ENCODE peak calls at places on chromosome 1, in five cellular contexts. L, X, R, A and H are unnamed samples.

GRCh38 chr1:16237343-16237830 is 404 bp upstream of the CPLANE2 start:
- DNase-seq in L (no peak), X (no peak), R (no peak), A (no peak), H (no peak)

GRCh38 chr1:155255243-155256100 is at the start of gene ENTREP3:
- DNase-seq in L (peak), X (peak), R (no peak), A (peak), H (no peak)

GRCh38 chr1:190904091-190904695 is 426.5 kb upstream of the BRINP3 start:
- DNase-seq in L (no peak), X (no peak), R (no peak), A (no peak), H (no peak)

GRCh38 chr1:184482113-184482512 is 95.3 kb downstream of the C1orf21 start:
- DNase-seq in L (no peak), X (no peak), R (no peak), A (no peak), H (no peak)

GRCh38 chr1:162381941-162382750 is 618 bp downstream of the C1orf226 start:
- DNase-seq in L (no peak), X (no peak), R (no peak), A (no peak), H (no peak)

GRCh38 chr1:115078708-115079107 is 10.6 kb downstream of the TSPAN2 start:
- DNase-seq in L (no peak), X (no peak), R (no peak), A (no peak), H (no peak)

GRCh38 chr1:55894521-55894920 is 679.4 kb upstream of the USP24 start:
- DNase-seq in L (no peak), X (no peak), R (no peak), A (no peak), H (no peak)

GRCh38 chr1:114314098-114314497 is 160.4 kb upstream of the SYT6 start:
- DNase-seq in L (no peak), X (no peak), R (no peak), A (no peak), H (no peak)

GRCh38 chr1:168453056-168453455 is 90.7 kb downstream of the XCL2 start:
- DNase-seq in L (no peak), X (no peak), R (no peak), A (no peak), H (no peak)

GRCh38 chr1:83985048-83985447 is 13.9 kb downstream of the TTLL7 start:
- DNase-seq in L (no peak), X (no peak), R (no peak), A (no peak), H (no peak)

GRCh38 chr1:2523891-2524609 is 2.3 kb downstream of the PANK4 start:
- DNase-seq in L (no peak), X (no peak), R (no peak), A (no peak), H (no peak)

GRCh38 chr1:154335351-154335714 is 10.0 kb downstream of the ATP8B2 start:
- DNase-seq in L (no peak), X (no peak), R (no peak), A (no peak), H (no peak)

GRCh38 chr1:200154069-200154767 is 126.7 kb downstream of the NR5A2 start:
- DNase-seq in L (peak), X (no peak), R (peak), A (no peak), H (no peak)

GRCh38 chr1:9182784-9183257 is 51.8 kb upstream of the H6PD start:
- DNase-seq in L (no peak), X (peak), R (no peak), A (no peak), H (no peak)

GRCh38 chr1:115377411-115377810 is 39.4 kb upstream of the NGF start:
- DNase-seq in L (no peak), X (no peak), R (no peak), A (no peak), H (no peak)

GRCh38 chr1:81921851-81922462 is 121.2 kb downstream of the ADGRL2 start:
- DNase-seq in L (no peak), X (no peak), R (no peak), A (no peak), H (no peak)

DNA sequence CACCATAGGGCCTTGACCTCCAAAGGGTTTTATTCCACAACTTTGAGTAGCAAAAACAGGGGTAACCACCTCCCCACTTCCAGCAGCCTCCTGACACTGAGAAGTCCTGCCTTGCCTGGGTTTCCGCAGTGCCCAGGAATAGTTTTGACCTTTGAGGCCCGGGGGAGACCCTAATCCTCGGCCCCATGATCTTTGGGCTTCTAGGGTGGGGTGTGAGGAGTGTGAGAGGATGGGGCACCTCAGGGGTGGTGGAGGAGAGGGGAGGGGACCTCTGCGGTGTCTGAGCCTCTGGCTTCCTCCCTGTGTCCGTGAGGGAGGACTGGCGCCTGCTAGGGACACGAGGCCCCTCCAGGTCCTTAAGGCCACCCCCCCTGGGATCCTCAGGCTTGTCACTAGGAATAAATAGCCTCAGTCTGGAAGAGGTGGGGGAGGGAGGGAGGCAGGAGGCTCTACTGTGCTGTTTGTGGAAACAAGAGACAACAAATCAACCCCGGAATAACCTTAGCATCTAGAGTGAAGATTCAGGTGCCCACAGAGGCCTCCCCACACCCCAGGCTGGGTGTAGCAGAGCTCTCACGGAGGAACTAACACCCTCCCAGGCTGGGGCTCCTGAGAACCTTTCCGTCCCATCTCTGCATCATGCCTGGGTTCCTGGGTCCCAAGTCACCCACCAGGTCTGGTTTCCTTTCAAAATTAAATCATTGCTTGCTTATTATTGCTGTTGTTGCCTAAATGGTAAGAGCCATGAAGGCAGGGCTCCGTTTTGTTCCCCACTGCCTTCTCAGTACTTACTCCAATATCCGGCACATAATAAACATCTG is 904 bp upstream of the FHL3 start:
- DNase-seq in L (peak), X (no peak), R (no peak), A (no peak), H (no peak)
- TF ChIP-seq ATF3 in L (no peak), X (no peak), R (no peak), A (no peak), H (no peak)

DNA sequence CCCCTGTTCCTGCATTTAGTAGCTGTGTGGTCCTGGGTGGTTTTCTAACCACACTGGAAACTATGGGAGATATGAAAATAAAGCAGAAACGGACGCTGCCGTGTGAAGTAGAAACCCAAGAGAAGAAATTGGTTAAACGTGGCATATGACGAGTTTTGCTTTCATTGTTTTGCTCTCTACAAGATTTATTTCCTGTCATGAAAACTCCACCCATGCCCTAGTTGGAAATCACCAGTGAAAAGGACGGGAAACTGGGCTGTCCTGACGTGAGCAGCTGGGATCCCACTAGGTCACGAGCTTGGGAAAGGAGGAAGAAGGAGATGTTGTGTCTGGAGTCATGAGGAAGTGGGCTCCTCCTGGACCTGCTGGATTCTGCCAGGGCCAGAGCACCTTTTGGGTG is 120.8 kb upstream of the GADD45A start:
- DNase-seq in L (no peak), X (no peak), R (no peak), A (no peak), H (no peak)
- TF ChIP-seq MAX in L (no peak), X (no peak), R (no peak), A (no peak), H (no peak)

GRCh38 chr1:53949023-53949611 is 3.0 kb downstream of the LRRC42 start:
- DNase-seq in L (peak), X (peak), R (no peak), A (peak), H (no peak)
- TF ChIP-seq ZNF274 in L (no peak), X (no peak), R (no peak), A (no peak), H (no peak)

GRCh38 chr1:116762781-116763115 is 8.5 kb downstream of the CD2 start:
- DNase-seq in L (peak), X (peak), R (no peak), A (no peak), H (no peak)

GRCh38 chr1:116760487-116760886 is 6.3 kb downstream of the CD2 start:
- DNase-seq in L (no peak), X (peak), R (no peak), A (no peak), H (no peak)

GRCh38 chr1:116759636-116760035 is 5.4 kb downstream of the CD2 start:
- DNase-seq in L (no peak), X (peak), R (no peak), A (no peak), H (no peak)

GRCh38 chr1:116762281-116762680 is 8.1 kb downstream of the CD2 start:
- DNase-seq in L (no peak), X (peak), R (no peak), A (no peak), H (no peak)

DNA sequence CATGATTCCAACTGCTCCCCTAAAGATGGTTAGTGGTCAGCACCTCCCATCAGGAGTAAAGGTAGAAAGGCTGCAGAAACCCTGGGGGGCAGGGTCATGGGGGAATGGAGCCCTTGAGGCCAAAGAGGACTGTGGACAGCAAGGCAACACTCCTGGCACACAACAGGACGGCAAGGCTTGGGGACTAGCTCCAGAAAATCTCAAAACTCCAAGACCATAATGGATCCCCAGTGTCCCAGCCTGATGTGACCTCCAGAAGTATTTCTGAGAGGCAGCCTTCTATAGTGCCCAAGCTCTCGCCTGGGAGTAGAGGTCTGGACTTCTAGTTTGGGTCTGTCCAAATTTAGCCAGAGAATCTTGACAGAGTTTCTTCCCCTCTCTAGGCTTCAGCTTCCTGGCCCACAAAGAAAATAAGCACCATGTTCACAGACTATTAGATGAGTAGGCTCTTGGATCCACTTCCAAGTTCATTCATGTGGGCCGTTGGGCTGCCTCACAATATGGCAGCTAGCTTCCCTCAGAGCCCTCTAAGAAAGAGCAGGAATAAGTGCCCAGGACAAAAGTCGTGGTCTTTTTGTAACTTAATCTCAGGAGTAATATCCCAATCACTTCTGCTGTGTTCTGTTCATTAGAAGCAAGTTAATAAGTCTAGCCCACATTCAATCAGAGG is 6.9 kb downstream of the CD2 start:
- DNase-seq in L (no peak), X (peak), R (no peak), A (no peak), H (no peak)
- TF ChIP-seq ATF3 in L (no peak), X (no peak), R (no peak), A (no peak), H (no peak)

GRCh38 chr1:14686701-14687100 is 88.2 kb downstream of the KAZN start:
- DNase-seq in L (no peak), X (no peak), R (no peak), A (no peak), H (no peak)
- TF ChIP-seq MAX in L (no peak), X (no peak), R (no peak), A (no peak), H (no peak)

DNA sequence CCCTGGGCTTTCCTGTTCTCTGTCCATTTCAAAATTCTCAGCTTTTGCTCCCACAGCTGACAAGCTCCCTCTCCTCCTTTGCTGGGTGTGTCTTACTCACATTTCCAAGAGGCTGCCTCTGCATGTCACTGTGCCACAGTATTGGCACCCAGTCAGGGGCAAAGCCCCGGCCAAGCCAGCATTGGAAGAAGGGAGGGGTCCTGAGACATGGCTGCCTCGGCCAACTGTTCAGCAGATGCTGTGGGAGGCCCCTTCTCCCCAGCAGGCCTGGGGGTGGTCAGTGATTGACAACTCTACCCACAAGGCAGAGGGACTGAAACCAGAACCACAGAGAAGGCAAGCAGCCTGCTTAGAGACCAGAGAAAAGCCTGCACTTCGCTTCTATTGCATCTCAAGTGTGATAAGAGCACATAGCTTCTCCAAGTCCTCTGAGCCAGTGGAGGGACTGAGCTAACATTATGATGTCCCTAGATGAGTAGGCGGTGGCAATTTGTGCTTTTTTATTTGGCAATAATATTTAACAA is 294.1 kb downstream of the SIPA1L2 start:
- DNase-seq in L (no peak), X (no peak), R (no peak), A (no peak), H (no peak)
- TF ChIP-seq ZNF274 in L (no peak), X (no peak), R (no peak), A (no peak), H (no peak)